ENCODE peak calls at places on chromosome 1, in eight cellular contexts. K is activated gamma-delta T cell treated with Interleukin-2 at 50 U/mL for 16 hours; Z is OCI-LY7; D is foreskin keratinocyte; P is Right ventricle myocardium superior; T is anterior cingulate cortex; C is activated naive CD8-positive, alpha-beta T cell treated with anti-CD3 and anti-CD28 coated beads, Interleukin-2, amount 10 ng/mL, durations not matched to agents 7 days and 5 days; S is activated CD4-positive, CD25-positive, alpha-beta regulatory T cell. U is an unnamed sample.

GRCh38 chr1:181392613-181393170 is 90.6 kb upstream of the CACNA1E start:
- DNase-seq in K (no peak), P (no peak), S (no peak), Z (no peak), D (peak), C (no peak), T (no peak), U (no peak)

GRCh38 chr1:7893529-7894180 is 40.8 kb upstream of the UTS2 start:
- DNase-seq in Z (no peak), T (no peak), C (no peak), D (no peak), K (no peak), S (no peak), P (no peak), U (no peak)

GRCh38 chr1:81800741-81801031 is at the start of gene ADGRL2:
- DNase-seq in T (no peak), C (no peak), D (no peak), K (no peak), P (no peak), Z (no peak), S (no peak), U (no peak)

GRCh38 chr1:209630383-209631219 is 21.6 kb downstream of the LAMB3 start:
- DNase-seq in P (peak), D (no peak), T (no peak), C (no peak), K (no peak), Z (no peak), S (no peak), U (no peak)

GRCh38 chr1:231800071-231800470 is 173.5 kb downstream of the DISC1 start:
- DNase-seq in T (no peak), P (no peak), S (no peak), C (no peak), Z (no peak), D (peak), K (no peak), U (no peak)

GRCh38 chr1:199403421-199404116 is 623.9 kb upstream of the NR5A2 start:
- DNase-seq in P (no peak), S (no peak), D (no peak), C (no peak), T (no peak), K (no peak), Z (no peak), U (no peak)

GRCh38 chr1:235935506-235936224 is 69.0 kb upstream of the LYST start:
- DNase-seq in T (no peak), P (no peak), K (no peak), D (peak), Z (peak), S (no peak), C (no peak), U (no peak)

GRCh38 chr1:31799895-31800676 is 15.7 kb downstream of the SPOCD1 start:
- DNase-seq in S (no peak), D (no peak), T (no peak), Z (no peak), C (peak), K (no peak), P (no peak), U (no peak)

GRCh38 chr1:53298163-53298685 is 29.6 kb downstream of the LRP8 start:
- DNase-seq in P (no peak), K (no peak), T (no peak), Z (no peak), C (no peak), S (no peak), D (no peak), U (no peak)

GRCh38 chr1:67336783-67337182 is 29.1 kb downstream of the IL12RB2 start:
- DNase-seq in K (peak), D (no peak), C (peak), P (no peak), T (no peak), S (no peak), Z (no peak), U (no peak)

GRCh38 chr1:27872802-27873665 is 690 bp downstream of the THEMIS2 start:
- DNase-seq in C (peak), T (no peak), D (peak), K (no peak), S (no peak), P (no peak), Z (no peak), U (no peak)